ENCODE peak calls at places on chromosomes 7 and 10, in seven cellular contexts. G is uterus, M is GM20000, P is fibroblast of the aortic adventitia, O is WTC11, X is hepatocyte, Z is mesothelial cell of epicardium. W is an unnamed sample.

GRCh38 chr10:101011517-101012423 is 12.2 kb downstream of the LZTS2 start:
- DNase-seq in P (peak), M (no peak), O (peak), X (peak), Z (no peak), G (no peak), W (no peak)

GRCh38 chr7:48088559-48089414 is at the start of gene UPP1:
- DNase-seq in X (peak), Z (peak), O (peak), P (peak), M (peak), G (peak), W (peak)

GRCh38 chr7:137657476-137658193 is 189.1 kb downstream of the DGKI start:
- DNase-seq in M (no peak), X (no peak), Z (no peak), P (no peak), G (no peak), O (no peak), W (no peak)

GRCh38 chr7:712601-713457 is 13.7 kb upstream of the DNAAF5 start:
- DNase-seq in M (no peak), P (no peak), O (peak), X (no peak), G (no peak), Z (peak), W (no peak)

GRCh38 chr10:123795196-123795780 is 96.3 kb downstream of the CPXM2 start:
- DNase-seq in G (no peak), Z (peak), M (no peak), O (no peak), X (no peak), P (no peak), W (no peak)

GRCh38 chr7:51198654-51199053 is 118.0 kb downstream of the COBL start:
- DNase-seq in M (no peak), X (no peak), G (no peak), P (no peak), Z (no peak), O (no peak), W (no peak)

GRCh38 chr10:31897506-31897905 is 31.1 kb downstream of the ARHGAP12 start:
- DNase-seq in P (peak), M (no peak), O (no peak), G (no peak), Z (no peak), X (no peak), W (no peak)

GRCh38 chr7:16814987-16815386 is 10.2 kb upstream of the AGR2 start:
- DNase-seq in O (no peak), M (no peak), P (no peak), Z (no peak), G (no peak), X (no peak), W (no peak)

GRCh38 chr10:33245343-33245742 is 89.1 kb downstream of the NRP1 start:
- DNase-seq in G (no peak), O (no peak), Z (no peak), X (no peak), M (no peak), P (no peak), W (no peak)

DNA sequence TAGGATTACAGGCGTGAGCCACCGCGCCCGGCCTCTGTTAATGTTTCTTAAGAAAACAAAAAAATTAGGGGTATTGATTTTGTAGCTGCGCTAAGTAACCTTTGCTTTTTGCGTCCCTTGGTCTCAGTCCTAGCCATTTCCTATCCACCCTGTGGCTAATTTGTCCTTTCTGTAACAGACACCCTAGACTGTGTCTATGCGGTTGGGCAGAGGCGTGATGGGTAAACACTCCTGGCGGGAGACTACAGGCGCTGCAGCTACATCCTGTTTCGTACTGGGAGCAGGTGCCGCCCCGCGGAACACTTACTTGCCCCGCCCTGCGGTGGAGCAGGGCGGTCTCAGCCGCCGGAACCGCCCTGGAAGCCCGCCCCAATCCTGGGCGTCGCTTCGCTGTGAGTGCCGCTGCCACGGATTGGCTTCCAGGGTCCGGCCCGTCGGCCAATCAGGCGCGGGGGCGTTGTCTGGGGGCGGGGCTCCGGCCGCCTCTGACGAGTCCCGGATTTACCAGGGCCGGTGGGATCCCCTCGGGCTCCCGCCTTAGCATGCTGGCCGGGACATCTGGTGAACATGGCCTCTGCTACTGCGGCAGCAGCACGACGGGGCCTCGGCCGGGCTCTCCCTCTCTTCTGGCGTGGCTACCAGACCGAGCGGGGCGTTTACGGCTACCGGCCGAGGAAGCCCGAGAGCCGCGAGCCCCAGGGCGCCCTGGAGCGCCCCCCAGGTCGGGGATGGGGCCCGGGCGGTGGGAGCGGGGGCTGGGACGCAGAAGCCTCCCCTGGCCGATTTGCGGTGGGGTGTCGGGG is at the start of gene DHTKD1:
- DNase-seq in P (peak), G (peak), Z (peak), X (peak), O (peak), M (peak), W (peak)
- TF ChIP-seq CTCF in P (peak), G (peak), Z (peak), X (no peak), O (no peak), M (no peak), W (no peak)

GRCh38 chr10:10160821-10161312 is 856.8 kb upstream of the CELF2 start:
- DNase-seq in Z (no peak), G (no peak), P (no peak), O (no peak), X (no peak), M (no peak), W (no peak)

GRCh38 chr10:10164845-10165244 is 852.8 kb upstream of the CELF2 start:
- DNase-seq in Z (no peak), P (no peak), X (no peak), O (no peak), M (no peak), G (no peak), W (no peak)

GRCh38 chr10:10165415-10165814 is 852.3 kb upstream of the CELF2 start:
- DNase-seq in Z (no peak), X (no peak), G (no peak), O (no peak), P (no peak), M (no peak), W (no peak)
- TF ChIP-seq CTCF in Z (no peak), X (no peak), G (no peak), O (no peak), P (no peak), M (no peak), W (no peak)

GRCh38 chr10:80485410-80486135 is 31.5 kb downstream of the TSPAN14 start:
- DNase-seq in G (no peak), Z (no peak), P (no peak), M (no peak), X (no peak), O (no peak), W (peak)
- TF ChIP-seq CTCF in G (no peak), Z (no peak), P (no peak), M (no peak), X (no peak), O (no peak), W (no peak)

GRCh38 chr7:122885583-122886356 is 490 bp downstream of the CADPS2 start:
- DNase-seq in X (peak), M (peak), G (peak), Z (peak), O (peak), P (peak), W (no peak)
- TF ChIP-seq CTCF in X (no peak), M (no peak), G (no peak), Z (no peak), O (no peak), P (peak), W (no peak)

DNA sequence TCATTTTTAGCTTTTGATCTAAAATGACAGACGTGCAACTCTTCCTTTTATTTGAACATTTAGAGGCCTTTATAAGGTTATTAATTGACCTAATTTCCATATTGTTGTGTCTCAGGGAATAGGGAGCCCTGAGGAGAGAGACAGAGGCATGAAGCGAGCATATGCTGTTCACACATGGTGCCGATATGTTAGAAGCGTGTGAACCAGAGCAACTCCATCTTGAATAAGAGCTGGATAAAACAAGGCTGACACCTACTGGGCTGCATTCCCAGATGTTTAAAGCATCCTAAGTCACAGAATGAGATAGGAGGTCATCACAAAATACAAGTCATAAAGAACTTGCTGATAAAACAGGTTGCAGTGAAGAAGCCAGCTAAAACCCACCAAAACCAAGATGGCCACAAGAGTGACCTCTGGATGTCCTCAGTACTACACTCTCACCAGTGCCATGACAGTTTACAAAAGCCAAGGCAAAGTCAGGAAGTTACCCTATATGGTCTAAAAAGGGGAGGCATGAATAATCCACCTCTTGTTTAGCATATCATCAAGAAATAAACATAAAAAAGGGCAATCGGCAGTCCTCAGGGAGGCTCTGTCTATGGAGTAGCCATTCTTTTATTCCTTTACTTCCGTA is 80.1 kb downstream of the SEC61G start:
- DNase-seq in G (no peak), Z (no peak), M (no peak), O (no peak), X (no peak), P (no peak), W (no peak)
- TF ChIP-seq CTCF in G (no peak), Z (no peak), M (no peak), O (no peak), X (no peak), P (no peak), W (no peak)

GRCh38 chr7:43211276-43211675 is 98.8 kb downstream of the HECW1 start:
- DNase-seq in X (no peak), Z (no peak), G (no peak), O (no peak), P (no peak), M (no peak), W (no peak)
- TF ChIP-seq CTCF in X (no peak), Z (no peak), G (no peak), O (no peak), P (no peak), M (no peak), W (no peak)

DNA sequence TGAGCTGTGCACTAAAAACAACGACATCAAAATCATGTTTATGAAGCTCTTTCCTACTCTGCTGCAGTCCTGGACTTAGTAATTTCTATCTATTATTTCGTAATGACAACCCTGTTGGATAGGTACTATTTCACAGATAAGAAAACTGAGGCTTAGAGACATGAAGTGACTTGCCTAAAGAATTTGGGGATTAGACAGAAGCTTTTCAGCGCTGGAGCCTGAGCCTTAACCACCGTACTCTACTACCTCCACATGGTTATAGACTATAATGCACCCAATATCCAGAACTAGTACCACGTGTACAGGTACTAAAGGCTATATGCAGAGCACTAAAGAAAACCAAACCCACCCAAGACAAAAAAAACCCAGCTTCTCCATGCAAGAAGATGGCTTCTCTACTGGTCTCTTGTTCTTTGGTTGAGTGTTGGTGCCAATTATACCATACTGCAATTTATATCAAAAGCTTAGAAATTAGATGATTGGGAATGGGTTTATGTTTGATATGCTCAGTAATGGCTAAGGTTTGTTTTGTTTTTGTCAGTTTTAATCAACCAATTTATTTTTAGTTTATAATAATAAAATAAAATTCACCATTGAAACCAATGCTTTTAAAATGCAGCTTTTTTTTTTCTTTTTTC is 6.5 kb upstream of the SNX10 start:
- DNase-seq in X (no peak), P (no peak), Z (no peak), G (no peak), M (no peak), O (no peak), W (no peak)
- TF ChIP-seq CTCF in X (no peak), P (no peak), Z (no peak), G (no peak), M (no peak), O (no peak), W (no peak)

GRCh38 chr10:114075093-114075492 is 31.4 kb downstream of the ADRB1 start:
- DNase-seq in X (no peak), G (no peak), Z (no peak), M (no peak), P (no peak), O (no peak), W (no peak)

GRCh38 chr10:114077347-114077746 is 33.7 kb downstream of the ADRB1 start:
- DNase-seq in Z (no peak), P (no peak), X (no peak), M (no peak), G (no peak), O (no peak), W (no peak)

GRCh38 chr10:114073787-114074186 is 30.1 kb downstream of the ADRB1 start:
- DNase-seq in X (no peak), M (peak), O (no peak), G (no peak), P (no peak), Z (no peak), W (no peak)

GRCh38 chr10:114079421-114079820 is 35.8 kb downstream of the ADRB1 start:
- DNase-seq in O (no peak), X (no peak), Z (no peak), G (no peak), M (no peak), P (no peak), W (no peak)

DNA sequence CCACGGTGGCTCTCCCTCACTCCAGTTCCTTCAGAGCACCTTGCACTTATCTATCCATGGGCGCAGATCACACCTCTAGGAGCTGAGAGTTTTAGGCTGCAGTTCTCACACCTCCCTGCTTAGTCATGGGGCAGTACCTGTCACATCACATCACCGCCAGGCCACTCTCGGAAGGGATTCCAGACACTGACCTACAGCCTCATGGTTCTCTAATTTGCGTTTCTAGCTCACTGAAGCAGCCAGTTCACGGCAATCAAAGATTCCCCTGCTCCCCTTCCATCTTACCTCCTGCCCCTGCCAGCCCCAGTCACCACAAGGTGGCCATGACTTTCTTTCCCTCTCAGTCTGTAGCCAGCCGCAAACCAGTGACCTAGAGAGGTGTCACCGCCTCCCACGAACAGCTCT is 34.2 kb downstream of the ADRB1 start:
- DNase-seq in G (no peak), X (no peak), Z (no peak), M (no peak), O (peak), P (no peak), W (no peak)
- TF ChIP-seq CTCF in G (no peak), X (no peak), Z (no peak), M (no peak), O (no peak), P (no peak), W (no peak)

W was measured in omental fat pad.